ENCODE peak calls at places on chromosomes 4 and X, in nine cellular contexts. One of them, this sample, is unnamed.

GRCh38 chr4:86741841-86742240 is 107.3 kb downstream of the SLC10A6 start:
- DNase-seq in heart right ventricle: no peak
- DNase-seq in AG10803: no peak
- DNase-seq in hepatocyte: no peak
- DNase-seq in fibroblast of villous mesenchyme: no peak
- DNase-seq in cardiac muscle cell: no peak
- DNase-seq in adrenal gland: no peak
- DNase-seq in epithelial cell of esophagus: no peak
- DNase-seq in Calu3: no peak
- DNase-seq in this sample: no peak

GRCh38 chr4:6450709-6451108 is 21.7 kb downstream of the PPP2R2C start:
- DNase-seq in heart right ventricle: no peak
- DNase-seq in AG10803: no peak
- DNase-seq in hepatocyte: no peak
- DNase-seq in fibroblast of villous mesenchyme: no peak
- DNase-seq in cardiac muscle cell: no peak
- DNase-seq in adrenal gland: no peak
- DNase-seq in epithelial cell of esophagus: no peak
- DNase-seq in Calu3: no peak
- DNase-seq in this sample: no peak

GRCh38 chr4:15714616-15715015 is 11.8 kb downstream of the BST1 start:
- DNase-seq in heart right ventricle: no peak
- DNase-seq in AG10803: peak; percentile 70
- DNase-seq in hepatocyte: no peak
- DNase-seq in fibroblast of villous mesenchyme: peak; percentile 68
- DNase-seq in cardiac muscle cell: no peak
- DNase-seq in adrenal gland: no peak
- DNase-seq in epithelial cell of esophagus: no peak
- DNase-seq in Calu3: no peak
- DNase-seq in this sample: no peak

GRCh38 chr4:145626623-145626982 is 7.4 kb downstream of the MMAA start:
- DNase-seq in heart right ventricle: no peak
- DNase-seq in AG10803: peak; percentile 6
- DNase-seq in hepatocyte: no peak
- DNase-seq in fibroblast of villous mesenchyme: no peak
- DNase-seq in cardiac muscle cell: no peak
- DNase-seq in adrenal gland: no peak
- DNase-seq in epithelial cell of esophagus: no peak
- DNase-seq in Calu3: no peak
- DNase-seq in this sample: no peak

GRCh38 chrX:122880952-122881351 is 303.1 kb upstream of the GRIA3 start:
- DNase-seq in heart right ventricle: no peak
- DNase-seq in AG10803: no peak
- DNase-seq in hepatocyte: no peak
- DNase-seq in fibroblast of villous mesenchyme: no peak
- DNase-seq in cardiac muscle cell: no peak
- DNase-seq in adrenal gland: no peak
- DNase-seq in epithelial cell of esophagus: no peak
- DNase-seq in Calu3: no peak
- DNase-seq in this sample: no peak

GRCh38 chrX:78105944-78106650 is 2.0 kb downstream of the PGK1 start:
- DNase-seq in heart right ventricle: no peak
- DNase-seq in AG10803: no peak
- DNase-seq in hepatocyte: no peak
- DNase-seq in fibroblast of villous mesenchyme: no peak
- DNase-seq in cardiac muscle cell: no peak
- DNase-seq in adrenal gland: no peak
- DNase-seq in epithelial cell of esophagus: no peak
- DNase-seq in Calu3: no peak
- DNase-seq in this sample: no peak

GRCh38 chr4:106529348-106530033 is 160.9 kb upstream of the GIMD1 start:
- DNase-seq in heart right ventricle: no peak
- DNase-seq in AG10803: peak; percentile 51
- DNase-seq in hepatocyte: no peak
- DNase-seq in fibroblast of villous mesenchyme: no peak
- DNase-seq in cardiac muscle cell: no peak
- DNase-seq in adrenal gland: no peak
- DNase-seq in epithelial cell of esophagus: peak; percentile 65
- DNase-seq in Calu3: no peak
- DNase-seq in this sample: no peak

GRCh38 chr4:7441201-7441600 is 6.5 kb upstream of the PSAPL1 start:
- DNase-seq in heart right ventricle: no peak
- DNase-seq in AG10803: no peak
- DNase-seq in hepatocyte: no peak
- DNase-seq in fibroblast of villous mesenchyme: no peak
- DNase-seq in cardiac muscle cell: no peak
- DNase-seq in adrenal gland: no peak
- DNase-seq in epithelial cell of esophagus: no peak
- DNase-seq in Calu3: no peak
- DNase-seq in this sample: no peak

GRCh38 chr4:4460759-4461158 is 73.9 kb downstream of the NSG1 start:
- DNase-seq in heart right ventricle: no peak
- DNase-seq in AG10803: no peak
- DNase-seq in hepatocyte: no peak
- DNase-seq in fibroblast of villous mesenchyme: no peak
- DNase-seq in cardiac muscle cell: no peak
- DNase-seq in adrenal gland: no peak
- DNase-seq in epithelial cell of esophagus: no peak
- DNase-seq in Calu3: no peak
- DNase-seq in this sample: no peak

GRCh38 chrX:20654596-20655106 is 387.9 kb upstream of the RPS6KA3 start:
- DNase-seq in heart right ventricle: no peak
- DNase-seq in AG10803: no peak
- DNase-seq in hepatocyte: no peak
- DNase-seq in fibroblast of villous mesenchyme: no peak
- DNase-seq in cardiac muscle cell: no peak
- DNase-seq in adrenal gland: no peak
- DNase-seq in epithelial cell of esophagus: peak; percentile 19
- DNase-seq in Calu3: no peak
- DNase-seq in this sample: no peak

GRCh38 chr4:67292045-67292444 is 253.3 kb downstream of the CENPC start:
- DNase-seq in heart right ventricle: no peak
- DNase-seq in AG10803: no peak
- DNase-seq in hepatocyte: no peak
- DNase-seq in fibroblast of villous mesenchyme: no peak
- DNase-seq in cardiac muscle cell: no peak
- DNase-seq in adrenal gland: no peak
- DNase-seq in epithelial cell of esophagus: no peak
- DNase-seq in Calu3: no peak
- DNase-seq in this sample: no peak

GRCh38 chr4:156538651-156539285 is 432.8 kb downstream of the PDGFC start:
- DNase-seq in heart right ventricle: no peak
- DNase-seq in AG10803: no peak
- DNase-seq in hepatocyte: no peak
- DNase-seq in fibroblast of villous mesenchyme: no peak
- DNase-seq in cardiac muscle cell: no peak
- DNase-seq in adrenal gland: no peak
- DNase-seq in epithelial cell of esophagus: peak; percentile 57
- DNase-seq in Calu3: no peak
- DNase-seq in this sample: no peak

GRCh38 chr4:77861500-77861899 is 1.1 kb upstream of the MRPL1 start:
- DNase-seq in heart right ventricle: no peak
- DNase-seq in AG10803: no peak
- DNase-seq in hepatocyte: no peak
- DNase-seq in fibroblast of villous mesenchyme: no peak
- DNase-seq in cardiac muscle cell: no peak
- DNase-seq in adrenal gland: no peak
- DNase-seq in epithelial cell of esophagus: peak; percentile 9
- DNase-seq in Calu3: no peak
- DNase-seq in this sample: no peak

GRCh38 chr4:41178372-41179085 is 35.8 kb downstream of the APBB2 start:
- DNase-seq in heart right ventricle: no peak
- DNase-seq in AG10803: peak; percentile 89
- DNase-seq in hepatocyte: no peak
- DNase-seq in fibroblast of villous mesenchyme: peak; percentile 65
- DNase-seq in cardiac muscle cell: no peak
- DNase-seq in adrenal gland: no peak
- DNase-seq in epithelial cell of esophagus: no peak
- DNase-seq in Calu3: no peak
- DNase-seq in this sample: no peak

GRCh38 chr4:41176357-41176756 is 38.0 kb downstream of the APBB2 start:
- DNase-seq in heart right ventricle: no peak
- DNase-seq in AG10803: peak; percentile 71
- DNase-seq in hepatocyte: no peak
- DNase-seq in fibroblast of villous mesenchyme: peak; percentile 76
- DNase-seq in cardiac muscle cell: no peak
- DNase-seq in adrenal gland: no peak
- DNase-seq in epithelial cell of esophagus: no peak
- DNase-seq in Calu3: no peak
- DNase-seq in this sample: no peak

GRCh38 chr4:41179086-41179374 is 35.3 kb downstream of the APBB2 start:
- DNase-seq in heart right ventricle: no peak
- DNase-seq in AG10803: no peak
- DNase-seq in hepatocyte: no peak
- DNase-seq in fibroblast of villous mesenchyme: no peak
- DNase-seq in cardiac muscle cell: no peak
- DNase-seq in adrenal gland: no peak
- DNase-seq in epithelial cell of esophagus: no peak
- DNase-seq in Calu3: no peak
- DNase-seq in this sample: no peak

GRCh38 chr4:41174444-41174843 is 39.9 kb downstream of the APBB2 start:
- DNase-seq in heart right ventricle: no peak
- DNase-seq in AG10803: peak; percentile 35
- DNase-seq in hepatocyte: no peak
- DNase-seq in fibroblast of villous mesenchyme: peak; percentile 49
- DNase-seq in cardiac muscle cell: no peak
- DNase-seq in adrenal gland: no peak
- DNase-seq in epithelial cell of esophagus: peak; percentile 78
- DNase-seq in Calu3: no peak
- DNase-seq in this sample: no peak

DNA sequence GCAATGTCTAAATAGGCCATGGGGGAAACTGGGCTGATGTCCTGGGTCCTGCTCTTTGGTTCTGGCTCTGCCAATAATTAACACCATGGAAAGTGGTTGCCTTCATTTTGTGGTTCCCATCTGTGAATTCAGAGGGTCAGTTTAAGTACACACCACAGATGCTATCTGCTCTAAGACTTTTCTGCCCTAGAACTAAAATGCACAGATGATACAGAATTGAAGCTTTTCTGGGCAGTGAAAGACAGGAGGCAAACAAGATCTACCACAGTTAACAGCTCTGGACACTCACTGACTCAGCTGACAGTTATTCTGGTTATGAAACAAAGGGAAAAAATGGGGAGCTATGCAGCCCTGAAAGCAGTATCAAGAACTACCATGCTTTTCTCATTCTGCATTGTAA is 37.3 kb downstream of the APBB2 start:
- DNase-seq in heart right ventricle: no peak
- DNase-seq in AG10803: peak; percentile 84
- DNase-seq in hepatocyte: peak; percentile 45
- DNase-seq in fibroblast of villous mesenchyme: peak; percentile 75
- DNase-seq in cardiac muscle cell: no peak
- DNase-seq in adrenal gland: no peak
- DNase-seq in epithelial cell of esophagus: peak; percentile 76
- DNase-seq in Calu3: no peak
- DNase-seq in this sample: no peak
- TF ChIP-seq CTCF in heart right ventricle: no peak
- TF ChIP-seq CTCF in AG10803: peak; percentile 51
- TF ChIP-seq CTCF in hepatocyte: peak; percentile 6
- TF ChIP-seq CTCF in fibroblast of villous mesenchyme: peak; percentile 43
- TF ChIP-seq CTCF in cardiac muscle cell: peak; percentile 18
- TF ChIP-seq CTCF in adrenal gland: no peak
- TF ChIP-seq CTCF in epithelial cell of esophagus: peak; percentile 29
- TF ChIP-seq CTCF in Calu3: no peak
- TF ChIP-seq CTCF in this sample: no peak

GRCh38 chr4:142282870-142283431 is 563.1 kb downstream of the INPP4B start:
- DNase-seq in heart right ventricle: no peak
- DNase-seq in AG10803: no peak
- DNase-seq in hepatocyte: peak; percentile 16
- DNase-seq in fibroblast of villous mesenchyme: no peak
- DNase-seq in cardiac muscle cell: peak; percentile 42
- DNase-seq in adrenal gland: no peak
- DNase-seq in epithelial cell of esophagus: peak; percentile 44
- DNase-seq in Calu3: peak; percentile 29
- DNase-seq in this sample: peak; percentile 22
- TF ChIP-seq CTCF in heart right ventricle: peak; percentile 54
- TF ChIP-seq CTCF in AG10803: peak; percentile 48
- TF ChIP-seq CTCF in hepatocyte: peak; percentile 45
- TF ChIP-seq CTCF in fibroblast of villous mesenchyme: peak; percentile 56
- TF ChIP-seq CTCF in cardiac muscle cell: peak; percentile 64
- TF ChIP-seq CTCF in adrenal gland: peak; percentile 50
- TF ChIP-seq CTCF in epithelial cell of esophagus: peak; percentile 37
- TF ChIP-seq CTCF in Calu3: no peak
- TF ChIP-seq CTCF in this sample: peak; percentile 68

GRCh38 chrX:117985241-117985640 is 131.4 kb downstream of the KLHL13 start:
- DNase-seq in heart right ventricle: no peak
- DNase-seq in AG10803: no peak
- DNase-seq in hepatocyte: no peak
- DNase-seq in fibroblast of villous mesenchyme: no peak
- DNase-seq in cardiac muscle cell: peak; percentile 42
- DNase-seq in adrenal gland: no peak
- DNase-seq in epithelial cell of esophagus: peak; percentile 18
- DNase-seq in Calu3: no peak
- DNase-seq in this sample: no peak
- TF ChIP-seq CTCF in heart right ventricle: no peak
- TF ChIP-seq CTCF in AG10803: no peak
- TF ChIP-seq CTCF in hepatocyte: peak; percentile 35
- TF ChIP-seq CTCF in fibroblast of villous mesenchyme: no peak
- TF ChIP-seq CTCF in cardiac muscle cell: no peak
- TF ChIP-seq CTCF in adrenal gland: no peak
- TF ChIP-seq CTCF in epithelial cell of esophagus: peak; percentile 42
- TF ChIP-seq CTCF in Calu3: no peak
- TF ChIP-seq CTCF in this sample: peak; percentile 19

GRCh38 chrX:150438165-150438564 is 75.0 kb downstream of the MAMLD1 start:
- DNase-seq in heart right ventricle: no peak
- DNase-seq in AG10803: peak; percentile 65
- DNase-seq in hepatocyte: no peak
- DNase-seq in fibroblast of villous mesenchyme: peak; percentile 54
- DNase-seq in cardiac muscle cell: no peak
- DNase-seq in adrenal gland: no peak
- DNase-seq in epithelial cell of esophagus: no peak
- DNase-seq in Calu3: no peak
- DNase-seq in this sample: no peak
- TF ChIP-seq CTCF in heart right ventricle: no peak
- TF ChIP-seq CTCF in AG10803: no peak
- TF ChIP-seq CTCF in hepatocyte: no peak
- TF ChIP-seq CTCF in fibroblast of villous mesenchyme: no peak
- TF ChIP-seq CTCF in cardiac muscle cell: no peak
- TF ChIP-seq CTCF in adrenal gland: no peak
- TF ChIP-seq CTCF in epithelial cell of esophagus: no peak
- TF ChIP-seq CTCF in Calu3: no peak
- TF ChIP-seq CTCF in this sample: no peak

GRCh38 chr4:114588305-114588704 is 10.3 kb upstream of the UGT8 start:
- DNase-seq in heart right ventricle: no peak
- DNase-seq in AG10803: no peak
- DNase-seq in hepatocyte: no peak
- DNase-seq in fibroblast of villous mesenchyme: no peak
- DNase-seq in cardiac muscle cell: no peak
- DNase-seq in adrenal gland: no peak
- DNase-seq in epithelial cell of esophagus: no peak
- DNase-seq in Calu3: no peak
- DNase-seq in this sample: no peak

GRCh38 chr4:114582625-114583024 is 16.0 kb upstream of the UGT8 start:
- DNase-seq in heart right ventricle: no peak
- DNase-seq in AG10803: no peak
- DNase-seq in hepatocyte: no peak
- DNase-seq in fibroblast of villous mesenchyme: no peak
- DNase-seq in cardiac muscle cell: no peak
- DNase-seq in adrenal gland: no peak
- DNase-seq in epithelial cell of esophagus: no peak
- DNase-seq in Calu3: no peak
- DNase-seq in this sample: no peak
- TF ChIP-seq CTCF in heart right ventricle: no peak
- TF ChIP-seq CTCF in AG10803: no peak
- TF ChIP-seq CTCF in hepatocyte: no peak
- TF ChIP-seq CTCF in fibroblast of villous mesenchyme: no peak
- TF ChIP-seq CTCF in cardiac muscle cell: no peak
- TF ChIP-seq CTCF in adrenal gland: no peak
- TF ChIP-seq CTCF in epithelial cell of esophagus: no peak
- TF ChIP-seq CTCF in Calu3: no peak
- TF ChIP-seq CTCF in this sample: no peak